ENCODE peak calls at places on chromosomes 7 and 10, in four cellular contexts. N is IMR-90, X is endothelial cell of umbilical vein, G is K562. P is an unnamed sample. For H3K9me1, the result is how much of the 10 kb centered on the place peaks cover.

GRCh38 chr7:116633131-116633988 is 38.6 kb upstream of the MET start:
- DNase-seq in G (no peak), X (no peak), N (no peak), P (peak)

GRCh38 chr7:22561356-22561755 is 61.4 kb upstream of the STEAP1B start:
- DNase-seq in G (peak), N (peak), X (peak), P (no peak)

GRCh38 chr7:98090116-98090515 is 16.5 kb upstream of the LMTK2 start:
- DNase-seq in X (no peak), N (no peak), G (no peak), P (no peak)

GRCh38 chr10:132107947-132108877 is 42.5 kb downstream of the JAKMIP3 start:
- DNase-seq in G (no peak), N (no peak), X (no peak), P (no peak)

GRCh38 chr7:84372155-84372621 is 177.6 kb upstream of the SEMA3A start:
- DNase-seq in G (peak), N (peak), X (no peak), P (no peak)

GRCh38 chr10:124077216-124077615 is 16.2 kb downstream of the CHST15 start:
- DNase-seq in N (no peak), G (no peak), X (no peak), P (no peak)

GRCh38 chr10:124220547-124220946 is 127.1 kb upstream of the CHST15 start:
- DNase-seq in N (no peak), X (no peak), G (no peak), P (no peak)

GRCh38 chr10:122637371-122637770 is 62.3 kb downstream of the C10orf120 start:
- DNase-seq in N (no peak), X (no peak), G (no peak), P (no peak)

GRCh38 chr7:24457215-24457549 is 116.1 kb upstream of the PALS2 start:
- DNase-seq in N (no peak), G (no peak), X (no peak), P (no peak)

GRCh38 chr10:97039538-97040247 is 146.1 kb downstream of the SLIT1 start:
- DNase-seq in N (no peak), G (no peak), X (no peak), P (no peak)

GRCh38 chr10:133180915-133181639 is 21.1 kb downstream of the KNDC1 start:
- DNase-seq in G (no peak), X (no peak), N (no peak), P (no peak)

GRCh38 chr7:108525327-108525984 is 479 bp downstream of the PNPLA8 start:
- DNase-seq in N (peak), G (peak), X (peak), P (peak)

GRCh38 chr10:108060246-108060645 is 895.7 kb upstream of the SORCS1 start:
- DNase-seq in N (no peak), G (no peak), X (no peak), P (no peak)

GRCh38 chr10:79399242-79399831 is 46.1 kb downstream of the ZCCHC24 start:
- DNase-seq in X (peak), G (peak), N (peak), P (no peak)

GRCh38 chr10:6185039-6185716 is 17.6 kb upstream of the PFKFB3 start:
- DNase-seq in G (no peak), N (no peak), X (no peak), P (no peak)

GRCh38 chr10:13765641-13766341 is 179.0 kb downstream of the PRPF18 start:
- DNase-seq in X (no peak), G (no peak), N (no peak), P (no peak)

GRCh38 chr10:59373071-59373470 is 10.7 kb upstream of the FAM13C start:
- DNase-seq in X (no peak), N (peak), G (no peak), P (no peak)

GRCh38 chr7:88260700-88261099 is 40.9 kb upstream of the SRI start:
- DNase-seq in X (no peak), G (no peak), N (no peak), P (no peak)

GRCh38 chr7:5625938-5626337 is 155.5 kb downstream of the RNF216 start:
- DNase-seq in G (peak), X (peak), N (peak), P (peak)

GRCh38 chr10:91653214-91653875 is 20.5 kb upstream of the PPP1R3C start:
- DNase-seq in X (peak), N (peak), G (no peak), P (peak)

GRCh38 chr10:9613338-9613737 is 1404.3 kb upstream of the CELF2 start:
- DNase-seq in X (peak), G (no peak), N (peak), P (no peak)

GRCh38 chr7:90751595-90751994 is 155.5 kb downstream of the CDK14 start:
- DNase-seq in X (no peak), G (no peak), N (no peak), P (no peak)

GRCh38 chr10:128527730-128528129 is 401.5 kb upstream of the MKI67 start:
- DNase-seq in X (no peak), N (no peak), G (no peak), P (no peak)

GRCh38 chr10:9081988-9082387 is 1027.5 kb downstream of the GATA3 start:
- DNase-seq in N (no peak), X (no peak), G (no peak), P (no peak)

GRCh38 chr7:40329601-40330153 is 194.9 kb downstream of the SUGCT start:
- DNase-seq in X (peak), G (peak), N (peak), P (no peak)

GRCh38 chr10:71081912-71082311 is 130.5 kb upstream of the UNC5B start:
- DNase-seq in N (no peak), X (no peak), G (no peak), P (no peak)

GRCh38 chr10:106506509-106507265 is 657.8 kb downstream of the SORCS1 start:
- DNase-seq in N (peak), X (no peak), G (no peak), P (no peak)
- H3K9me1 ChIP-seq in N (under half), X (under half), G (under half), P (under half)

DNA sequence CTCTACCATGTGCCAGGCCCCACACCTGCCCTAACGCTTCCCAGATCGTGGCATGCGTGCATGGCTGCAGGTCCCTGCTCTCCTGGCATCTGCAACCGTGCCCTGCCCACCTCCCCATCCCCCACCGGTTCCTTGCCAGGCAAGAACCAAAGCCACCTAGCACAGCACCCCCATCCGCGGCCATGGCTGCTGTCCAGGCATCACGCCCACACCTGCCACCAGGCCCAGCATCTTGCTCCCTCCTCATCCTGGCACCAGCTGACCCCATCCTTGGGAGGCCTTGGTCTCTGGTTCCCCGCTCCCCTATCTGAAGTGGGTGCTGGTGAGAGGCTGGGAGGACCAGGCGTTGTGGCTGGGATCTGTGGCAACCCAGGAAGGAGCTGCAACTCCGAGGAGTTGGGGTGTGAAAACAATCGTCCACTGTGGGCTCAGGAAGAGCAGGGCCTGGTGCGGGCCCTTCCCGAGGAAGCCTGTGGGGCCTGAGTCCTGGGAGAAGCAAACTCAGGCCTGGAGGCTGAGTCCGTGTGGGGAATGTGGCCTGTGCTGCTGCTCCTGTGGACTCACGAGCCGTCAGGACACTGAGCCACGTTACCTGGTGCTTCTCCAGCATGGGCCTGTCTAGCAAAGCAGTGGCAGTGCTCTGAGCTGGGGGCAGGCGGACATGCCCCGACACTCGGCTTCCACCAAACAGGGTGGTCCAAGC is 417.1 kb downstream of the DNAJB6 start:
- DNase-seq in X (no peak), N (no peak), G (no peak), P (no peak)
- H3K9me1 ChIP-seq in X (under half), N (under half), G (under half), P (under half)

GRCh38 chr7:79282882-79283602 is 170.4 kb downstream of the MAGI2 start:
- DNase-seq in X (peak), G (no peak), N (peak), P (no peak)
- H3K9me1 ChIP-seq in X (under half), G (under half), N (under half), P (under half)

GRCh38 chr10:61115874-61116273 is 171.9 kb upstream of the RHOBTB1 start:
- DNase-seq in X (no peak), N (no peak), G (no peak), P (no peak)
- H3K9me1 ChIP-seq in X (under half), N (under half), G (under half), P (under half)